ENCODE peak calls at places on chromosome X, in five cellular contexts. Y is fibroblast of lung, F is psoas muscle, U is cardiac muscle cell, H is left lung. Z is an unnamed sample.
A peak's percentile ranks its signal among the peaks of the same experiment; 100 is the strongest.

GRCh38 chrX:10486373-10486772 is 134.0 kb downstream of the MID1 start:
- DNase-seq in Y (peak; percentile 81), F (no peak), U (no peak), H (no peak), Z (peak; percentile 86)

GRCh38 chrX:17564689-17565409 is 172.4 kb upstream of the SCML1 start:
- DNase-seq in Y (peak; percentile 57), F (peak; percentile 59), U (no peak), H (no peak), Z (peak; percentile 76)

GRCh38 chrX:71546879-71547278 is 14.0 kb downstream of the OGT start:
- DNase-seq in Y (no peak), F (no peak), U (no peak), H (peak; percentile 59), Z (no peak)

GRCh38 chrX:119981286-119982070 is 37.9 kb upstream of the NKAP start:
- DNase-seq in Y (peak; percentile 8), F (no peak), U (peak; percentile 47), H (no peak), Z (peak; percentile 3)

GRCh38 chrX:63930140-63930539 is 145.1 kb upstream of the ARHGEF9 start:
- DNase-seq in Y (no peak), F (no peak), U (peak; percentile 18), H (no peak), Z (peak; percentile 17)

GRCh38 chrX:74104356-74105065 is 199.5 kb upstream of the ZCCHC13 start:
- DNase-seq in Y (peak; percentile 8), F (no peak), U (no peak), H (no peak), Z (peak; percentile 20)

GRCh38 chrX:22351966-22352365 is 79.3 kb downstream of the CBLL2 start:
- DNase-seq in Y (no peak), F (no peak), U (no peak), H (no peak), Z (peak; percentile 1)

GRCh38 chrX:52934704-52935468 is 23.4 kb downstream of the FAM156A start:
- DNase-seq in Y (peak; percentile 96), F (peak; percentile 99), U (peak; percentile 89), H (peak; percentile 94), Z (peak; percentile 94)

GRCh38 chrX:132119821-132120220 is 8.0 kb downstream of the FRMD7 start:
- DNase-seq in Y (no peak), F (no peak), U (no peak), H (no peak), Z (no peak)

GRCh38 chrX:34656842-34657780 is at the start of gene TMEM47:
- DNase-seq in Y (peak; percentile 72), F (peak; percentile 84), U (peak; percentile 96), H (peak; percentile 83), Z (peak; percentile 83)

GRCh38 chrX:54807524-54808108 is at the start of gene MAGED2:
- DNase-seq in Y (peak; percentile 34), F (peak; percentile 58), U (peak; percentile 64), H (no peak), Z (peak; percentile 17)

GRCh38 chrX:9285342-9285771 is 179.5 kb upstream of the TBL1X start:
- DNase-seq in Y (no peak), F (no peak), U (no peak), H (no peak), Z (no peak)

GRCh38 chrX:101206471-101206870 is 13.1 kb upstream of the DRP2 start:
- DNase-seq in Y (peak; percentile 33), F (no peak), U (peak; percentile 27), H (no peak), Z (peak; percentile 51)

GRCh38 chrX:3295731-3296130 is 50.7 kb downstream of the MXRA5 start:
- DNase-seq in Y (peak; percentile 4), F (no peak), U (peak; percentile 0), H (no peak), Z (no peak)

GRCh38 chrX:110310000-110310790 is 7.7 kb downstream of the AMMECR1 start:
- DNase-seq in Y (no peak), F (no peak), U (peak; percentile 12), H (no peak), Z (no peak)

DNA sequence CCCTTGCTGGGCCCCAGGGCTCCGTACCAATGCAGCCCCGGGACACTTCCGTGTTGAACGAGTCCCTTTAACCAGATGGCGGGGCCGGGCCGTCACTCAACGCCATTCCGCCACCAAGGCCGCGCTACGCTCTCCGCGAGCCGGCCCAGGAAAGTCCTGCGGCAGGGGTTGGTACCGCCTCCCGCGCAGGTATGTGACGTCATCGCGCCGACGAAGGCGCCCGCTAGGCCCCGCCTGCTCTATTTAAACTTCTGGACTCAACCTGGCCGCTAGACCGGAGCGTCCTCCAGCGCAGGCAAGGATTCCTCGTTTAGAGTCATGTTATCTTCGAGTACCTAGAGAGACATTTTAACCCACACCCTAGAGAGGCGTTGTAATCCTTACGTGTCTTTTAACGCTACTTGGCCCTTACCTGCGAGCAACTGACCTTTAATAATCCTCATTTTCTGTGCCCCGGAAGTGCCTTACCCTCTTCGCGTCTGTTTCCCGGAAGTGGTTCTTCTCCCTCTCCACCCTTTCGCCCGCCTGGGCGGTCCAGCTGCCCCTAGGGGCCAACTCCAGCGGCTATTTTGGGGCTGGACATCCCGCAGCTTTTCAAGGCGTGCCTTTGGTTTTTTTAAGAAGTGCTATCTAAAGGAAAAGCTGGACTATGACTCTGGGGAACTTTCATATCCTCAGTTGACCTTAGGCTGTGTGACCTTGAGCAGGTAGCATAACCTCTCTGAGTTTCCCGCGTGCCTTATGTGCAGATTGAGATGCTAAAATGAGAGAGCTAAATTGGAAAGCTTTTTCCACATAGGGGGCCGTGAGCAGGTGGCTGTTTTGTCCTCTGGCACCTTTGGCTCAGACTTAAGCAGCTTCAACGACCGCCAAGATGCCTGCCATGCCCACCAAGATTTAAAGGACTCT is at the start of gene PNPLA4:
- DNase-seq in Y (peak; percentile 76), F (peak; percentile 89), U (peak; percentile 95), H (peak; percentile 93), Z (peak; percentile 58)
- TF ChIP-seq CTCF in Y (peak; percentile 35), F (peak; percentile 19), U (no peak), H (no peak), Z (peak; percentile 39)

DNA sequence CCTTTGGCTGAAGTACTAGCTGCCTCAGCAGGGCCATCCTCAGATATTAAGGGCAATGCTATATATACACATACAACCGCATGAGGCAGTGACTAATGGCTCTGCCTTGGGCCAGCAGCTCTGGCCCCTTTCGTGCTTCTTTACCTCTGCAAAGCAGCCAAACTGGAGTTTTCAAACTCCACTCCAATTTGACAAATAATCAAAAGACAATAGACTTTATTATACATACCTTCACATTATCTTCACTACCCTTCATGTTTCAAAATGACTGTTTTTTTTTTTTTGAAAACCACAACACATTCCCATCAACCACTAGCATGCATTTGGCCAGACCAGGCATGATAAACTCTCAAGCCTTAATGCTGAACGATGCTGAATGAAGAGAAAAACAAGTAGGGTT is 187.7 kb downstream of the ENOX2 start:
- DNase-seq in Y (peak; percentile 85), F (no peak), U (no peak), H (no peak), Z (peak; percentile 71)
- H3K4me3 ChIP-seq in Y (no peak overlapping the region), F (no peak overlapping the region), U (no peak overlapping the region), H (no peak overlapping the region), Z (no peak overlapping the region)

GRCh38 chrX:115366535-115366934 is 77.0 kb downstream of the LUZP4 start:
- DNase-seq in Y (no peak), F (no peak), U (no peak), H (no peak), Z (no peak)

GRCh38 chrX:115367455-115367854 is 77.9 kb downstream of the LUZP4 start:
- DNase-seq in Y (peak; percentile 80), F (no peak), U (no peak), H (no peak), Z (peak; percentile 74)

GRCh38 chrX:115364625-115365024 is 75.1 kb downstream of the LUZP4 start:
- DNase-seq in Y (peak; percentile 36), F (no peak), U (no peak), H (no peak), Z (no peak)

GRCh38 chrX:115360220-115360781 is 70.8 kb downstream of the LUZP4 start:
- DNase-seq in Y (peak; percentile 75), F (no peak), U (no peak), H (no peak), Z (no peak)

GRCh38 chrX:115362334-115363095 is 73.0 kb downstream of the LUZP4 start:
- DNase-seq in Y (peak; percentile 84), F (no peak), U (no peak), H (no peak), Z (no peak)
- TF ChIP-seq CTCF in Y (no peak), F (no peak), U (peak; percentile 37), H (no peak), Z (peak; percentile 31)

GRCh38 chrX:40005290-40006011 is 92.3 kb downstream of the BCOR start:
- DNase-seq in Y (no peak), F (no peak), U (no peak), H (no peak), Z (no peak)

GRCh38 chrX:40004916-40005289 is 92.9 kb downstream of the BCOR start:
- DNase-seq in Y (no peak), F (no peak), U (no peak), H (no peak), Z (no peak)

GRCh38 chrX:40007136-40007535 is 90.6 kb downstream of the BCOR start:
- DNase-seq in Y (no peak), F (no peak), U (no peak), H (no peak), Z (no peak)

GRCh38 chrX:40007746-40008705 is 89.7 kb downstream of the BCOR start:
- DNase-seq in Y (no peak), F (no peak), U (no peak), H (no peak), Z (no peak)

DNA sequence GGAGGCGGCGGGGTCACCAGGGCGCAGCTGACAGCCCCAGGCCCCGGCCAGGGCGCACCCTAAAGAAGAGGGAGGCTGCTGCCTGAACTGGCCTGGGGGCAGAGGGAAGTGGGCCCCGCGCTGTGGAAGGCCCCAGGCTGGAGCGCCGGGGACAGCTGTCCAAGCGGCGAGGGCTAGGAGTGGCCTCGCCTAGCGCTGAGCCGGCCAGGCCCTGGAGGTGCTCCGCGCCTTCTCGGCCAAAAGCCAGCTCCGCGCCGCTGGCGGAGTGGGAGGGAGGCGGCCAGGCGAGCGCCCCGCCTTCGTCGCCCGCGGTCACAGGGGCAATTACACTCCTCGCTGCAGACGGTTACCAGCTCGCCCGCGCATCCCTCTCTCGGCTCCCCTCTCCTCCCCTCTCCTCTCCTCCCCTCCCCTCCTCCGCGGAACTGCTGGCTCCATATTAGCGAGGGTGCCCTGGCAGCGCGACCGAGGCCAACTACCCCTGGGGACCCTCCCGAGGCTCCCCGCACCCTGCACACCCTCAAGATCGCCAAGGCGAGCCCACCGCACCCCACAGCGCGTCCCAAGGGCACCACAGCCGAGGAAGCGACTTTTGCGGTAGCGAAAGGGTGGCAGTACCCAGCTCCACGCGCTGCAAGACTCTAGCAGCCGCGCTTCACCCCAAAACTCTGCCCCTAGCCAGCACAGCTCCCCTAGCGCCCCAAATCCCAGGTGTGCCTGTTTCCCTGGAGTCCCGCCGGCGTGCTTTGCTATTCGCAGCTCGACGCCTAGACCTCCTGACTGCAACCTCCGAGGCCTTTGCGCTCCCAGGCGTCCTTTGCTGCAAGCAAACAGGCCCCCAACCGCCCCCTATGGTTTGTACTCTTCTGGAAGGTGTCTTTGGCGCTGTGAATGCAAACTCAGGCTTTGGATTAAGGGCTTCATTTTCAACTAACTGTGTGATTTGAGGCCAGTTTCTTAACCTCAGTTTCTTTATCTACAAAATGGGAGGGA is 91.4 kb downstream of the BCOR start:
- DNase-seq in Y (peak; percentile 16), F (peak; percentile 80), U (peak; percentile 62), H (peak; percentile 79), Z (no peak)
- H3K4me3 ChIP-seq in Y (no peak overlapping the region), F (peak overlapping the region; percentile 28), U (no peak overlapping the region), H (no peak overlapping the region), Z (no peak overlapping the region)

Z was measured in AG10803.